ENCODE peak calls at places on chromosomes 4 and X, in nine cellular contexts. H, U, X, T, E, W, Y, F and V are unnamed samples.

GRCh38 chrX:56226980-56227379 is 5.2 kb upstream of the KLF8 start:
- ATAC-seq in H (no peak), U (no peak), X (no peak), T (no peak), E (no peak), W (no peak), Y (no peak), F (no peak), V (no peak)

GRCh38 chr4:81152839-81153713 is 61.9 kb downstream of the PRKG2 start:
- ATAC-seq in H (no peak), U (no peak), X (no peak), T (no peak), E (no peak), W (no peak), Y (no peak), F (no peak), V (no peak)

GRCh38 chr4:7266525-7267292 is 74.4 kb downstream of the SORCS2 start:
- ATAC-seq in H (no peak), U (no peak), X (peak), T (no peak), E (no peak), W (no peak), Y (no peak), F (no peak), V (peak)

GRCh38 chr4:77893451-77893850 is 30.8 kb downstream of the MRPL1 start:
- ATAC-seq in H (no peak), U (no peak), X (no peak), T (no peak), E (no peak), W (no peak), Y (no peak), F (no peak), V (no peak)

GRCh38 chr4:84648863-84649647 is 66.1 kb downstream of the CDS1 start:
- ATAC-seq in H (no peak), U (no peak), X (no peak), T (no peak), E (no peak), W (no peak), Y (no peak), F (no peak), V (no peak)

GRCh38 chr4:168528131-168528949 is 31.5 kb downstream of the PALLD start:
- ATAC-seq in H (no peak), U (no peak), X (peak), T (no peak), E (no peak), W (no peak), Y (no peak), F (no peak), V (no peak)

GRCh38 chr4:132593717-132594400 is 555.2 kb upstream of the PCDH10 start:
- ATAC-seq in H (no peak), U (no peak), X (no peak), T (no peak), E (no peak), W (no peak), Y (no peak), F (no peak), V (no peak)

GRCh38 chr4:173151496-173151895 is 17.1 kb upstream of the GALNT7 start:
- ATAC-seq in H (no peak), U (no peak), X (no peak), T (no peak), E (no peak), W (no peak), Y (no peak), F (no peak), V (no peak)

GRCh38 chrX:55816023-55816422 is 98.5 kb downstream of the RRAGB start:
- ATAC-seq in H (no peak), U (no peak), X (no peak), T (no peak), E (no peak), W (no peak), Y (no peak), F (no peak), V (no peak)